ENCODE peak calls at places on chromosomes 5 and 9, in nine cellular contexts. T, V, N, S, I, Y, Q, D and E are unnamed samples.
A peak's percentile ranks its signal among the peaks of the same experiment; 100 is the strongest.

GRCh38 chr9:20292002-20292401 is 330.3 kb downstream of the MLLT3 start:
- DNase-seq in D (no peak), Y (no peak), V (no peak), N (no peak), I (no peak), S (peak; percentile 55), Q (no peak), T (no peak), E (no peak)

GRCh38 chr5:80227979-80228596 is 27.8 kb downstream of the SERINC5 start:
- DNase-seq in N (no peak), V (no peak), S (no peak), Q (no peak), I (no peak), T (no peak), D (no peak), Y (no peak), E (no peak)

GRCh38 chr9:935348-935965 is 41.0 kb upstream of the DMRT3 start:
- DNase-seq in D (no peak), T (peak; percentile 2), Y (no peak), I (peak; percentile 58), N (no peak), S (peak; percentile 90), Q (no peak), V (no peak), E (no peak)

GRCh38 chr9:21624675-21625477 is 142.8 kb upstream of the IFNE start:
- DNase-seq in S (no peak), I (no peak), T (no peak), Q (no peak), V (no peak), D (no peak), N (no peak), Y (no peak), E (no peak)

GRCh38 chr5:168356592-168356991 is 65.1 kb downstream of the WWC1 start:
- DNase-seq in S (no peak), T (no peak), D (no peak), V (no peak), N (no peak), Y (no peak), I (no peak), Q (no peak), E (peak; percentile 11)

GRCh38 chr9:71758785-71759184 is 9.5 kb downstream of the CEMIP2 start:
- DNase-seq in Q (peak; percentile 49), N (no peak), Y (no peak), S (peak; percentile 80), T (no peak), I (peak; percentile 45), D (no peak), V (no peak), E (peak; percentile 57)

GRCh38 chr9:136784249-136784996 is 6.7 kb upstream of the TMEM141 start:
- DNase-seq in Q (peak; percentile 62), I (peak; percentile 76), V (no peak), N (no peak), Y (no peak), D (no peak), T (no peak), S (no peak), E (peak; percentile 81)

GRCh38 chr5:144335561-144335960 is 164.9 kb downstream of the KCTD16 start:
- DNase-seq in N (no peak), Y (no peak), I (no peak), V (no peak), D (no peak), S (no peak), T (no peak), Q (peak; percentile 82), E (no peak)

GRCh38 chr5:45680950-45681349 is 15.2 kb downstream of the HCN1 start:
- DNase-seq in N (no peak), I (no peak), T (no peak), V (no peak), Y (no peak), D (no peak), S (no peak), Q (no peak), E (no peak)

GRCh38 chr9:16773617-16774016 is 96.9 kb downstream of the BNC2 start:
- DNase-seq in D (no peak), V (no peak), T (no peak), I (no peak), Q (no peak), S (no peak), Y (no peak), N (no peak), E (no peak)

GRCh38 chr5:162187371-162187770 is 119.8 kb downstream of the GABRG2 start:
- DNase-seq in D (no peak), S (no peak), T (no peak), N (no peak), V (no peak), Y (no peak), Q (no peak), I (no peak), E (no peak)

GRCh38 chr9:130128251-130128650 is 44.0 kb upstream of the NCS1 start:
- DNase-seq in D (no peak), I (peak; percentile 31), Q (no peak), T (no peak), N (peak; percentile 50), Y (no peak), S (peak; percentile 50), V (peak; percentile 69), E (no peak)

GRCh38 chr5:37496902-37497445 is 117.9 kb downstream of the WDR70 start:
- DNase-seq in V (no peak), S (no peak), Y (no peak), I (no peak), D (no peak), Q (no peak), T (no peak), N (no peak), E (no peak)

GRCh38 chr9:136086213-136086881 is 8.7 kb downstream of the NACC2 start:
- DNase-seq in D (peak; percentile 9), T (no peak), Y (no peak), N (no peak), S (no peak), I (no peak), V (no peak), Q (no peak), E (no peak)

GRCh38 chr5:175561085-175561484 is 82.7 kb downstream of the SFXN1 start:
- DNase-seq in D (no peak), I (no peak), T (no peak), V (no peak), Q (no peak), Y (no peak), N (no peak), S (no peak), E (no peak)

GRCh38 chr5:147188200-147189108 is 46.4 kb upstream of the STK32A start:
- DNase-seq in V (no peak), T (no peak), Q (peak; percentile 68), N (peak; percentile 5), S (peak; percentile 68), Y (peak; percentile 3), I (peak; percentile 87), D (peak; percentile 59), E (peak; percentile 80)

GRCh38 chr5:109744261-109744660 is 54.5 kb downstream of the MAN2A1 start:
- DNase-seq in I (no peak), Y (no peak), N (no peak), V (no peak), D (no peak), S (no peak), T (no peak), Q (no peak), E (no peak)

GRCh38 chr5:154933537-154933936 is 4.5 kb downstream of the GEMIN5 start:
- DNase-seq in T (no peak), N (no peak), Y (no peak), V (no peak), S (no peak), I (no peak), D (no peak), Q (no peak), E (no peak)

GRCh38 chr5:174511711-174512253 is 212.6 kb upstream of the MSX2 start:
- DNase-seq in T (no peak), I (peak; percentile 5), Q (no peak), N (no peak), V (no peak), Y (no peak), D (no peak), S (no peak), E (no peak)

GRCh38 chr9:137547687-137548543 is 2.3 kb downstream of the PNPLA7 start:
- DNase-seq in D (no peak), T (no peak), V (no peak), Q (no peak), N (no peak), Y (no peak), I (no peak), S (no peak), E (no peak)

GRCh38 chr5:42518595-42519067 is 95.4 kb downstream of the GHR start:
- DNase-seq in V (no peak), D (no peak), S (peak; percentile 8), N (no peak), Y (no peak), Q (no peak), I (peak; percentile 1), T (no peak), E (no peak)

GRCh38 chr5:159951387-159951786 is 35.1 kb downstream of the ADRA1B start:
- DNase-seq in I (no peak), D (no peak), Y (no peak), V (no peak), T (no peak), Q (peak; percentile 9), N (no peak), S (no peak), E (no peak)

GRCh38 chr5:89213584-89213983 is 330.6 kb upstream of the MEF2C start:
- DNase-seq in S (peak; percentile 62), N (no peak), D (peak; percentile 47), I (peak; percentile 90), V (no peak), Q (no peak), T (peak; percentile 50), Y (no peak), E (peak; percentile 0)

GRCh38 chr9:116539549-116539948 is 147.6 kb upstream of the TRIM32 start:
- DNase-seq in V (no peak), Y (no peak), N (no peak), T (no peak), D (no peak), Q (no peak), S (no peak), I (no peak), E (no peak)

GRCh38 chr5:178388381-178389030 is 155.9 kb upstream of the PHYKPL start:
- DNase-seq in S (peak; percentile 18), N (no peak), Q (no peak), V (no peak), I (no peak), D (peak; percentile 38), T (no peak), Y (no peak), E (no peak)

GRCh38 chr5:73743161-73743560 is 117.2 kb downstream of the ARHGEF28 start:
- DNase-seq in D (no peak), Y (no peak), N (no peak), V (no peak), Q (no peak), S (no peak), I (peak; percentile 10), T (no peak), E (no peak)

GRCh38 chr5:144202072-144202471 is 31.4 kb downstream of the KCTD16 start:
- DNase-seq in I (no peak), S (peak; percentile 37), Y (no peak), N (no peak), T (no peak), D (peak; percentile 8), V (no peak), Q (no peak), E (no peak)